ENCODE peak calls at places on chromosomes 3 and 15, in six cellular contexts. U, D, N, A, Q and S are unnamed samples.

GRCh38 chr15:33021806-33022389 is 172.6 kb downstream of the FMN1 start:
- DNase-seq in N (peak), D (peak), A (no peak), Q (no peak), U (peak), S (no peak)

GRCh38 chr3:144162042-144162441 is 190.4 kb downstream of the DIPK2A start:
- DNase-seq in Q (no peak), A (no peak), D (peak), U (no peak), N (no peak), S (no peak)

GRCh38 chr3:141330235-141330634 is 38.1 kb upstream of the ZBTB38 start:
- DNase-seq in D (no peak), U (no peak), A (no peak), N (no peak), Q (no peak), S (no peak)

GRCh38 chr15:69499521-69500201 is 47.0 kb downstream of the RPLP1 start:
- DNase-seq in Q (peak), U (no peak), A (no peak), D (no peak), N (no peak), S (no peak)

GRCh38 chr3:10968390-10968789 is 24.2 kb upstream of the SLC6A1 start:
- DNase-seq in U (no peak), D (no peak), Q (no peak), A (no peak), N (no peak), S (no peak)

GRCh38 chr15:63473999-63474809 is 30.2 kb upstream of the USP3 start:
- DNase-seq in Q (peak), U (no peak), A (peak), D (peak), N (no peak), S (peak)

GRCh38 chr15:85700767-85701166 is 94.0 kb downstream of the KLHL25 start:
- DNase-seq in N (no peak), D (no peak), U (no peak), Q (no peak), A (no peak), S (no peak)

GRCh38 chr3:58237940-58238681 is 519 bp downstream of the ABHD6 start:
- DNase-seq in Q (peak), U (peak), D (peak), N (no peak), A (no peak), S (no peak)

DNA sequence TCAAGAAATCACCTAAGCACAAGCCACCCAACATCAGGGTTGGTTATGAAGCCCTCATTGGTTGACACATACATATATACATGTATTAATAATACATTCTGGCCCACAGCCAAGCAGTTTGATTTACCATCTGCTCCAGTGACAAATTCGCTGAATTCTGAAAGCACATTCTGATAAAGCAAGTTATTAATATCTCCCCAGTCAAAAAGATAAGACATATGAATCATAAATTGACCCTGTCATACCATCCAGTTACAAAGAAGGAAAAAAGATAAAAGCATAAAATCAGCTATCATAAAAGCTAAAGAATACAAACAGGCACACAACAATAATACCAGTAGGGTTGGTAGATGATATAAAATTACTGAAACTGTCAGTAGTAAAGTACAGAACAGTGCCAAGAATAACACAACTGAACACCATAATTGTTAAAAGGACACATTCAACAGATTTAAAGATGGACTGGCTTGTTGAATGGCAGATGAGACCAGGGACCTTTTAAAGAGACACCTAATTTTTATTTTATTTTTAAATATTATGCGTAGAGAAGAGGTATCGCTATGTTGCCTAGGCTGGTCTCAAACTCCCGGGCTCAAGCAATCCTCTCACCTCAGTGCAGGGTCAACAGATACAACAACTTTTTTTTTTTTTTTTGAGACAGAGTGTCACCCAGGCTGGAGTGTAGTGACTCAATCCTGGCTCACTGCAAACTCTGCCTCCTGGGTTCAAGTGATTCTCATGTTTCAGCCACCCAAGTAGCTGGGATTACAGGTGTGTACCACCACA is 7.7 kb downstream of the SNX4 start:
- DNase-seq in Q (no peak), U (no peak), A (peak), D (no peak), N (peak), S (no peak)
- TF ChIP-seq ZNF274 in Q (no peak), U (no peak), A (no peak), D (no peak), N (no peak), S (no peak)

GRCh38 chr3:57224856-57225255 is 2.7 kb upstream of the APPL1 start:
- DNase-seq in U (no peak), Q (no peak), N (no peak), D (no peak), A (no peak), S (no peak)
- TF ChIP-seq YY1 in U (no peak), Q (no peak), N (no peak), D (no peak), A (no peak), S (no peak)

DNA sequence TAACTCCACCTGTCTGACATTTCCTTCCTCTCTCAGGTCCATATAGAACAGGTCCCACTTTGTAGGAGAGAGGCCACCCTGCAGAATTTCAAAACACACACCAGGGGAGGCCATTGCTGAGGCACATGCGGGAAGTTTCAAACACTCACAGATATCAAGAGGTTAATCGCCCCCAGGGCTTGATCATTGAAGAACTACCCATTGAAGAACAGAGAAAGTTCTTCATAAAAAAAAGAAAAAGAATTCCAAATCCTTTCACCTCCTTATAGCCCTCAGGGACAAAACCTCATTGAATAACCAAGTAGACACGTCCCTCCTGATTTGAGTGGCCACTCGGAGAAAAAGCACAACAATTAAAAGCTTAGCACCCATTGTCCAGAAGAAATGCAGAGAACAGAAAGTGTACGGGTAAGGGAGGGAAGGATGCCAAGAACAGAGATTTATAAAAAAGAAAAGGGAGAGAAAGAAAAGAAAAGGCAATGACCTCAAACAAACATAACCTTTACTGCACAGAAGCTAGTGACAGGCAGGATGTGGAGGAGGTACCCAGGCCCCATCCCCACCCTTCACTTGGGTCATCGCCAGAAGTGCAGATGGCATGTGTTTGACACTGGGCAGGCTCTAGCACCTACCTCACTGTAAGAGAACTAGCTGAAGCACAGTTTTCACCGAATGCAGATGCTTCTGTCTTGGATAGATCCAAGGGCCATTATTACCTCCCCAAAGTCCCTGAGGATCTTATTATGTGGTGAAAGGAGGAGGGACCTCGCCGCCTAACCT is 112.3 kb upstream of the HES1 start:
- DNase-seq in D (no peak), U (no peak), A (no peak), N (no peak), Q (no peak), S (no peak)
- TF ChIP-seq ZNF274 in D (no peak), U (no peak), A (no peak), N (no peak), Q (no peak), S (no peak)

GRCh38 chr15:39287322-39288195 is 293.3 kb upstream of the THBS1 start:
- DNase-seq in D (no peak), U (no peak), Q (no peak), N (no peak), A (no peak), S (no peak)
- TF ChIP-seq YY1 in D (no peak), U (no peak), Q (no peak), N (no peak), A (no peak), S (no peak)